ENCODE peak calls at places on chromosomes 7 and 10, in eight cellular contexts. One of them, this sample, is unnamed.

GRCh38 chr7:219581-220150 is 27.3 kb downstream of the FAM20C start:
- DNase-seq in stomach: peak; percentile 74
- DNase-seq in gastrocnemius medialis: no peak
- DNase-seq in hepatocyte: peak; percentile 51
- DNase-seq in CD8-positive, alpha-beta memory T cell: no peak
- DNase-seq in heart right ventricle: no peak
- DNase-seq in CD4-positive, CD25-positive, alpha-beta regulatory T cell: no peak
- DNase-seq in body of pancreas: peak; percentile 75
- DNase-seq in this sample: no peak

GRCh38 chr10:79059859-79060379 is 8.8 kb upstream of the ZMIZ1 start:
- DNase-seq in stomach: peak; percentile 88
- DNase-seq in gastrocnemius medialis: no peak
- DNase-seq in hepatocyte: no peak
- DNase-seq in CD8-positive, alpha-beta memory T cell: no peak
- DNase-seq in heart right ventricle: no peak
- DNase-seq in CD4-positive, CD25-positive, alpha-beta regulatory T cell: no peak
- DNase-seq in body of pancreas: peak; percentile 91
- DNase-seq in this sample: no peak

GRCh38 chr10:71868192-71868697 is 17.2 kb upstream of the PSAP start:
- DNase-seq in stomach: no peak
- DNase-seq in gastrocnemius medialis: peak; percentile 90
- DNase-seq in hepatocyte: peak; percentile 48
- DNase-seq in CD8-positive, alpha-beta memory T cell: no peak
- DNase-seq in heart right ventricle: no peak
- DNase-seq in CD4-positive, CD25-positive, alpha-beta regulatory T cell: no peak
- DNase-seq in body of pancreas: no peak
- DNase-seq in this sample: peak; percentile 44

GRCh38 chr7:67771840-67772605 is 775.4 kb downstream of the TYW1 start:
- DNase-seq in stomach: no peak
- DNase-seq in gastrocnemius medialis: no peak
- DNase-seq in hepatocyte: peak; percentile 6
- DNase-seq in CD8-positive, alpha-beta memory T cell: no peak
- DNase-seq in heart right ventricle: no peak
- DNase-seq in CD4-positive, CD25-positive, alpha-beta regulatory T cell: no peak
- DNase-seq in body of pancreas: no peak
- DNase-seq in this sample: no peak

GRCh38 chr7:114806590-114807167 is 115.2 kb upstream of the MDFIC start:
- DNase-seq in stomach: peak; percentile 76
- DNase-seq in gastrocnemius medialis: no peak
- DNase-seq in hepatocyte: peak; percentile 40
- DNase-seq in CD8-positive, alpha-beta memory T cell: no peak
- DNase-seq in heart right ventricle: no peak
- DNase-seq in CD4-positive, CD25-positive, alpha-beta regulatory T cell: no peak
- DNase-seq in body of pancreas: peak; percentile 48
- DNase-seq in this sample: no peak

GRCh38 chr10:30422981-30423654 is 10.9 kb upstream of the MAP3K8 start:
- DNase-seq in stomach: peak; percentile 40
- DNase-seq in gastrocnemius medialis: peak; percentile 40
- DNase-seq in hepatocyte: peak; percentile 83
- DNase-seq in CD8-positive, alpha-beta memory T cell: no peak
- DNase-seq in heart right ventricle: peak; percentile 48
- DNase-seq in CD4-positive, CD25-positive, alpha-beta regulatory T cell: no peak
- DNase-seq in body of pancreas: peak; percentile 27
- DNase-seq in this sample: peak; percentile 81

GRCh38 chr10:31596765-31597164 is 277.7 kb downstream of the ZEB1 start:
- DNase-seq in stomach: no peak
- DNase-seq in gastrocnemius medialis: no peak
- DNase-seq in hepatocyte: no peak
- DNase-seq in CD8-positive, alpha-beta memory T cell: no peak
- DNase-seq in heart right ventricle: no peak
- DNase-seq in CD4-positive, CD25-positive, alpha-beta regulatory T cell: no peak
- DNase-seq in body of pancreas: no peak
- DNase-seq in this sample: no peak

GRCh38 chr7:1083729-1084657 is 3.9 kb upstream of the GPER1 start:
- DNase-seq in stomach: peak; percentile 93
- DNase-seq in gastrocnemius medialis: no peak
- DNase-seq in hepatocyte: no peak
- DNase-seq in CD8-positive, alpha-beta memory T cell: no peak
- DNase-seq in heart right ventricle: peak; percentile 53
- DNase-seq in CD4-positive, CD25-positive, alpha-beta regulatory T cell: no peak
- DNase-seq in body of pancreas: peak; percentile 44
- DNase-seq in this sample: no peak

GRCh38 chr10:119466655-119467054 is 75.9 kb downstream of the RGS10 start:
- DNase-seq in stomach: no peak
- DNase-seq in gastrocnemius medialis: no peak
- DNase-seq in hepatocyte: no peak
- DNase-seq in CD8-positive, alpha-beta memory T cell: peak; percentile 26
- DNase-seq in heart right ventricle: no peak
- DNase-seq in CD4-positive, CD25-positive, alpha-beta regulatory T cell: peak; percentile 26
- DNase-seq in body of pancreas: no peak
- DNase-seq in this sample: no peak

GRCh38 chr10:68303849-68304412 is 27.9 kb upstream of the HNRNPH3 start:
- DNase-seq in stomach: peak; percentile 46
- DNase-seq in gastrocnemius medialis: no peak
- DNase-seq in hepatocyte: no peak
- DNase-seq in CD8-positive, alpha-beta memory T cell: no peak
- DNase-seq in heart right ventricle: no peak
- DNase-seq in CD4-positive, CD25-positive, alpha-beta regulatory T cell: no peak
- DNase-seq in body of pancreas: peak; percentile 87
- DNase-seq in this sample: no peak

GRCh38 chr10:58742141-58742540 is 229.5 kb downstream of the BICC1 start:
- DNase-seq in stomach: no peak
- DNase-seq in gastrocnemius medialis: no peak
- DNase-seq in hepatocyte: no peak
- DNase-seq in CD8-positive, alpha-beta memory T cell: no peak
- DNase-seq in heart right ventricle: no peak
- DNase-seq in CD4-positive, CD25-positive, alpha-beta regulatory T cell: no peak
- DNase-seq in body of pancreas: no peak
- DNase-seq in this sample: no peak

GRCh38 chr10:15661574-15661973 is 58.1 kb downstream of the ITGA8 start:
- DNase-seq in stomach: no peak
- DNase-seq in gastrocnemius medialis: no peak
- DNase-seq in hepatocyte: no peak
- DNase-seq in CD8-positive, alpha-beta memory T cell: no peak
- DNase-seq in heart right ventricle: no peak
- DNase-seq in CD4-positive, CD25-positive, alpha-beta regulatory T cell: no peak
- DNase-seq in body of pancreas: no peak
- DNase-seq in this sample: no peak

GRCh38 chr7:85175217-85175616 is 11.6 kb downstream of the SEMA3D start:
- DNase-seq in stomach: no peak
- DNase-seq in gastrocnemius medialis: no peak
- DNase-seq in hepatocyte: no peak
- DNase-seq in CD8-positive, alpha-beta memory T cell: no peak
- DNase-seq in heart right ventricle: no peak
- DNase-seq in CD4-positive, CD25-positive, alpha-beta regulatory T cell: no peak
- DNase-seq in body of pancreas: no peak
- DNase-seq in this sample: no peak

GRCh38 chr10:129161184-129161583 is 305.9 kb upstream of the MGMT start:
- DNase-seq in stomach: no peak
- DNase-seq in gastrocnemius medialis: no peak
- DNase-seq in hepatocyte: peak; percentile 30
- DNase-seq in CD8-positive, alpha-beta memory T cell: no peak
- DNase-seq in heart right ventricle: no peak
- DNase-seq in CD4-positive, CD25-positive, alpha-beta regulatory T cell: peak; percentile 23
- DNase-seq in body of pancreas: no peak
- DNase-seq in this sample: no peak

GRCh38 chr10:90917968-90918318 is 2.9 kb downstream of the ANKRD1 start:
- DNase-seq in stomach: no peak
- DNase-seq in gastrocnemius medialis: no peak
- DNase-seq in hepatocyte: no peak
- DNase-seq in CD8-positive, alpha-beta memory T cell: no peak
- DNase-seq in heart right ventricle: no peak
- DNase-seq in CD4-positive, CD25-positive, alpha-beta regulatory T cell: no peak
- DNase-seq in body of pancreas: no peak
- DNase-seq in this sample: no peak

GRCh38 chr7:144785491-144785890 is 50.4 kb downstream of the TPK1 start:
- DNase-seq in stomach: no peak
- DNase-seq in gastrocnemius medialis: no peak
- DNase-seq in hepatocyte: no peak
- DNase-seq in CD8-positive, alpha-beta memory T cell: no peak
- DNase-seq in heart right ventricle: no peak
- DNase-seq in CD4-positive, CD25-positive, alpha-beta regulatory T cell: no peak
- DNase-seq in body of pancreas: no peak
- DNase-seq in this sample: no peak

GRCh38 chr10:60942604-60943269 is 1.2 kb downstream of the RHOBTB1 start:
- DNase-seq in stomach: peak; percentile 37
- DNase-seq in gastrocnemius medialis: peak; percentile 26
- DNase-seq in hepatocyte: peak; percentile 65
- DNase-seq in CD8-positive, alpha-beta memory T cell: no peak
- DNase-seq in heart right ventricle: peak; percentile 44
- DNase-seq in CD4-positive, CD25-positive, alpha-beta regulatory T cell: no peak
- DNase-seq in body of pancreas: peak; percentile 68
- DNase-seq in this sample: peak; percentile 70

GRCh38 chr10:103127241-103127640 is 65.8 kb downstream of the NT5C2 start:
- DNase-seq in stomach: no peak
- DNase-seq in gastrocnemius medialis: no peak
- DNase-seq in hepatocyte: no peak
- DNase-seq in CD8-positive, alpha-beta memory T cell: no peak
- DNase-seq in heart right ventricle: no peak
- DNase-seq in CD4-positive, CD25-positive, alpha-beta regulatory T cell: no peak
- DNase-seq in body of pancreas: no peak
- DNase-seq in this sample: no peak

GRCh38 chr7:56474271-56474670 is 358.1 kb upstream of the NUPR2 start:
- DNase-seq in stomach: no peak
- DNase-seq in gastrocnemius medialis: no peak
- DNase-seq in hepatocyte: no peak
- DNase-seq in CD8-positive, alpha-beta memory T cell: no peak
- DNase-seq in heart right ventricle: no peak
- DNase-seq in CD4-positive, CD25-positive, alpha-beta regulatory T cell: no peak
- DNase-seq in body of pancreas: no peak
- DNase-seq in this sample: no peak
- H3K9me3 ChIP-seq in stomach: peaks cover 31% of the 10 kb centered on the region
- H3K9me3 ChIP-seq in gastrocnemius medialis: no peaks in the 10 kb centered on the region
- H3K9me3 ChIP-seq in hepatocyte: peaks cover 7% of the 10 kb centered on the region
- H3K9me3 ChIP-seq in CD8-positive, alpha-beta memory T cell: peaks cover 18% of the 10 kb centered on the region
- H3K9me3 ChIP-seq in heart right ventricle: peaks cover 89% of the 10 kb centered on the region
- H3K9me3 ChIP-seq in CD4-positive, CD25-positive, alpha-beta regulatory T cell: peaks cover 29% of the 10 kb centered on the region
- H3K9me3 ChIP-seq in body of pancreas: no peaks in the 10 kb centered on the region
- H3K9me3 ChIP-seq in this sample: peaks cover 41% of the 10 kb centered on the region

DNA sequence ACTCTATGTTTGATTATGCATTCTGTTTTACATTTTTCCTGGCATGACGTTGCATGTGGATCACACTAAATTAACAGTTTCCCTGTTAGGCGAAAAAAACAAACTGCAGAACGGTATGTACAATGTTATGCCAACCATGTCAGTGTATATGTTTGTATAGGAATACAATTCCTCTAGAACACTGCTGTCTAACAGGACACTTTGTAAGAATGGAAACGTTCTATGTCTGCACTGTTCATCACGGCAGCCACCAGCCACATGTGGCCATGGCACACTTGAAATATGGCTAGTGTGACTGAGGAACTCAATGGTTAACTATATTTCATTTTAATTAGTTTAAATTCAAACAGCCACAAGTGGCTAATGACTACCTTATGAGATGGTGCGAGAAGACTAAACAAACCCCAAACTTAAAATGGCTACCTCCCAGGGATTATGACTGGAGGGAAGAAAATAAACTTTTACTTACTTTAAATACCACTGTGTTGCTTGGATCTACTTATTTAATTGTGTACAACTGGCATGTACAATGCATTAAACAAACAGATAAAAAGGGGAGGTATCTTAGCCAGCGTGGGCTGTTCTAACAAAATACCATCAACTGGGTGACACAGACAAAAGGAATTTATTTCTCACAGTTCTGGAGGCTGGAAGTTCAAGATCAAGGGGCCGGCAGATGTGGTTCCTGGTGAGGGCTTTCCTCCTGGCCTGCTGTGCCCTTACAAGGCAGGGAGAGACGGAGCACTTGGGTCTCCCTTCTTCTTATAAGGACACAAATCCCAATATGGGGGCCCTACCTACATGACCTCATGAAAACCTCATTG is 281.3 kb upstream of the KLF14 start:
- DNase-seq in stomach: no peak
- DNase-seq in gastrocnemius medialis: no peak
- DNase-seq in hepatocyte: no peak
- DNase-seq in CD8-positive, alpha-beta memory T cell: no peak
- DNase-seq in heart right ventricle: no peak
- DNase-seq in CD4-positive, CD25-positive, alpha-beta regulatory T cell: no peak
- DNase-seq in body of pancreas: no peak
- DNase-seq in this sample: no peak
- H3K9me3 ChIP-seq in stomach: no peaks in the 10 kb centered on the region
- H3K9me3 ChIP-seq in gastrocnemius medialis: no peaks in the 10 kb centered on the region
- H3K9me3 ChIP-seq in hepatocyte: no peaks in the 10 kb centered on the region
- H3K9me3 ChIP-seq in CD8-positive, alpha-beta memory T cell: no peaks in the 10 kb centered on the region
- H3K9me3 ChIP-seq in heart right ventricle: no peaks in the 10 kb centered on the region
- H3K9me3 ChIP-seq in CD4-positive, CD25-positive, alpha-beta regulatory T cell: no peaks in the 10 kb centered on the region
- H3K9me3 ChIP-seq in body of pancreas: no peaks in the 10 kb centered on the region
- H3K9me3 ChIP-seq in this sample: no peaks in the 10 kb centered on the region

GRCh38 chr7:57646901-57647246 is 196.9 kb downstream of the ZNF716 start:
- DNase-seq in stomach: no peak
- DNase-seq in gastrocnemius medialis: no peak
- DNase-seq in hepatocyte: no peak
- DNase-seq in CD8-positive, alpha-beta memory T cell: no peak
- DNase-seq in heart right ventricle: no peak
- DNase-seq in CD4-positive, CD25-positive, alpha-beta regulatory T cell: no peak
- DNase-seq in body of pancreas: no peak
- DNase-seq in this sample: no peak

GRCh38 chr7:57653262-57653830 is 203.4 kb downstream of the ZNF716 start:
- DNase-seq in stomach: no peak
- DNase-seq in gastrocnemius medialis: no peak
- DNase-seq in hepatocyte: no peak
- DNase-seq in CD8-positive, alpha-beta memory T cell: no peak
- DNase-seq in heart right ventricle: no peak
- DNase-seq in CD4-positive, CD25-positive, alpha-beta regulatory T cell: no peak
- DNase-seq in body of pancreas: no peak
- DNase-seq in this sample: no peak

GRCh38 chr7:57646219-57646900 is 196.4 kb downstream of the ZNF716 start:
- DNase-seq in stomach: no peak
- DNase-seq in gastrocnemius medialis: no peak
- DNase-seq in hepatocyte: no peak
- DNase-seq in CD8-positive, alpha-beta memory T cell: no peak
- DNase-seq in heart right ventricle: no peak
- DNase-seq in CD4-positive, CD25-positive, alpha-beta regulatory T cell: no peak
- DNase-seq in body of pancreas: no peak
- DNase-seq in this sample: no peak

GRCh38 chr7:57651006-57651405 is 201.0 kb downstream of the ZNF716 start:
- DNase-seq in stomach: no peak
- DNase-seq in gastrocnemius medialis: no peak
- DNase-seq in hepatocyte: no peak
- DNase-seq in CD8-positive, alpha-beta memory T cell: no peak
- DNase-seq in heart right ventricle: no peak
- DNase-seq in CD4-positive, CD25-positive, alpha-beta regulatory T cell: no peak
- DNase-seq in body of pancreas: no peak
- DNase-seq in this sample: no peak
- H3K9me3 ChIP-seq in stomach: no peaks in the 10 kb centered on the region
- H3K9me3 ChIP-seq in gastrocnemius medialis: no peaks in the 10 kb centered on the region
- H3K9me3 ChIP-seq in hepatocyte: no peaks in the 10 kb centered on the region
- H3K9me3 ChIP-seq in CD8-positive, alpha-beta memory T cell: no peaks in the 10 kb centered on the region
- H3K9me3 ChIP-seq in heart right ventricle: no peaks in the 10 kb centered on the region
- H3K9me3 ChIP-seq in CD4-positive, CD25-positive, alpha-beta regulatory T cell: no peaks in the 10 kb centered on the region
- H3K9me3 ChIP-seq in body of pancreas: no peaks in the 10 kb centered on the region
- H3K9me3 ChIP-seq in this sample: no peaks in the 10 kb centered on the region

DNA sequence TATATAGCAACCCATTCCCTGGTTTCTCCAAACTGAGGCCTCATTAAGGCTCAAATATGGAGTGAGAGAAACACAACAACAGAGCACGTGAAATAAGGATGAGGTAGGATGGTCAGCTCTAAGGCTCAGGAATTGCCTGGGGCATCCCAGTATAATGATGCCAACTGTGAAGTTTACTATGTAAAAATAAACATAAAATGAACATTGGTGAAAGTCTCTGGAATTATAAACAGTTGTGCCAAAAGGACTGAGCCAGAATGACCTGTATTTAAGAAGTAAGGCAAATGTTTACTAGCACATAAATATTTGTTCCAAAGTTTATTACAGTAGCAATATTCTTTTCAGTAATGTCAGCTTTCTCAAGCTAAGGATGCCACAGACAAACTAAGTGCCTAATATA is 64.6 kb downstream of the ZNF680 start:
- DNase-seq in stomach: no peak
- DNase-seq in gastrocnemius medialis: no peak
- DNase-seq in hepatocyte: no peak
- DNase-seq in CD8-positive, alpha-beta memory T cell: no peak
- DNase-seq in heart right ventricle: no peak
- DNase-seq in CD4-positive, CD25-positive, alpha-beta regulatory T cell: no peak
- DNase-seq in body of pancreas: no peak
- DNase-seq in this sample: no peak
- H3K9me3 ChIP-seq in stomach: peaks cover 16% of the 10 kb centered on the region
- H3K9me3 ChIP-seq in gastrocnemius medialis: no peaks in the 10 kb centered on the region
- H3K9me3 ChIP-seq in hepatocyte: peaks cover 3% of the 10 kb centered on the region
- H3K9me3 ChIP-seq in CD8-positive, alpha-beta memory T cell: peaks cover 3% of the 10 kb centered on the region
- H3K9me3 ChIP-seq in heart right ventricle: no peaks in the 10 kb centered on the region
- H3K9me3 ChIP-seq in CD4-positive, CD25-positive, alpha-beta regulatory T cell: peaks cover 34% of the 10 kb centered on the region
- H3K9me3 ChIP-seq in body of pancreas: no peaks in the 10 kb centered on the region
- H3K9me3 ChIP-seq in this sample: peaks cover 17% of the 10 kb centered on the region

This sample was measured in ascending aorta.